ENCODE peak calls at places on chromosomes 2 and 18, in nine cellular contexts. One of them, this sample, is unnamed.

GRCh38 chr18:32213693-32214092 is 23.9 kb downstream of the MEP1B start:
- DNase-seq in KG1: no peak
- DNase-seq in GM12865: no peak
- DNase-seq in ELR: no peak
- DNase-seq in cardiac fibroblast: no peak
- DNase-seq in KBM-7: no peak
- DNase-seq in fibroblast of the conjunctiva: no peak
- DNase-seq in NCI-H2029: no peak
- DNase-seq in naive thymus-derived CD8-positive, alpha-beta T cell: no peak
- DNase-seq in this sample: no peak

GRCh38 chr18:9669016-9669415 is 39.1 kb upstream of the RAB31 start:
- DNase-seq in KG1: no peak
- DNase-seq in GM12865: no peak
- DNase-seq in ELR: no peak
- DNase-seq in cardiac fibroblast: no peak
- DNase-seq in KBM-7: no peak
- DNase-seq in fibroblast of the conjunctiva: no peak
- DNase-seq in NCI-H2029: no peak
- DNase-seq in naive thymus-derived CD8-positive, alpha-beta T cell: no peak
- DNase-seq in this sample: no peak

GRCh38 chr2:240482141-240482540 is 46.7 kb downstream of the GPC1 start:
- DNase-seq in KG1: no peak
- DNase-seq in GM12865: no peak
- DNase-seq in ELR: no peak
- DNase-seq in cardiac fibroblast: no peak
- DNase-seq in KBM-7: no peak
- DNase-seq in fibroblast of the conjunctiva: no peak
- DNase-seq in NCI-H2029: no peak
- DNase-seq in naive thymus-derived CD8-positive, alpha-beta T cell: no peak
- DNase-seq in this sample: no peak

GRCh38 chr2:551621-552020 is 125.6 kb downstream of the TMEM18 start:
- DNase-seq in KG1: no peak
- DNase-seq in GM12865: no peak
- DNase-seq in ELR: no peak
- DNase-seq in cardiac fibroblast: no peak
- DNase-seq in KBM-7: no peak
- DNase-seq in fibroblast of the conjunctiva: no peak
- DNase-seq in NCI-H2029: no peak
- DNase-seq in naive thymus-derived CD8-positive, alpha-beta T cell: no peak
- DNase-seq in this sample: no peak

GRCh38 chr18:62611395-62612241 is 88.8 kb downstream of the ZCCHC2 start:
- DNase-seq in KG1: no peak
- DNase-seq in GM12865: no peak
- DNase-seq in ELR: no peak
- DNase-seq in cardiac fibroblast: no peak
- DNase-seq in KBM-7: no peak
- DNase-seq in fibroblast of the conjunctiva: no peak
- DNase-seq in NCI-H2029: no peak
- DNase-seq in naive thymus-derived CD8-positive, alpha-beta T cell: peak; percentile 42
- DNase-seq in this sample: no peak

GRCh38 chr2:33391582-33392255 is 84.7 kb upstream of the RASGRP3 start:
- DNase-seq in KG1: no peak
- DNase-seq in GM12865: no peak
- DNase-seq in ELR: no peak
- DNase-seq in cardiac fibroblast: no peak
- DNase-seq in KBM-7: no peak
- DNase-seq in fibroblast of the conjunctiva: peak; percentile 50
- DNase-seq in NCI-H2029: no peak
- DNase-seq in naive thymus-derived CD8-positive, alpha-beta T cell: no peak
- DNase-seq in this sample: no peak

GRCh38 chr2:45943231-45944044 is 292.0 kb downstream of the PRKCE start:
- DNase-seq in KG1: no peak
- DNase-seq in GM12865: no peak
- DNase-seq in ELR: no peak
- DNase-seq in cardiac fibroblast: no peak
- DNase-seq in KBM-7: no peak
- DNase-seq in fibroblast of the conjunctiva: no peak
- DNase-seq in NCI-H2029: no peak
- DNase-seq in naive thymus-derived CD8-positive, alpha-beta T cell: no peak
- DNase-seq in this sample: no peak

GRCh38 chr2:170118641-170119040 is 59.3 kb upstream of the MYO3B start:
- DNase-seq in KG1: no peak
- DNase-seq in GM12865: no peak
- DNase-seq in ELR: no peak
- DNase-seq in cardiac fibroblast: no peak
- DNase-seq in KBM-7: no peak
- DNase-seq in fibroblast of the conjunctiva: no peak
- DNase-seq in NCI-H2029: no peak
- DNase-seq in naive thymus-derived CD8-positive, alpha-beta T cell: no peak
- DNase-seq in this sample: no peak

GRCh38 chr2:898319-898718 is 52.3 kb upstream of the SNTG2 start:
- DNase-seq in KG1: no peak
- DNase-seq in GM12865: peak; percentile 22
- DNase-seq in ELR: no peak
- DNase-seq in cardiac fibroblast: no peak
- DNase-seq in KBM-7: peak; percentile 8
- DNase-seq in fibroblast of the conjunctiva: no peak
- DNase-seq in NCI-H2029: no peak
- DNase-seq in naive thymus-derived CD8-positive, alpha-beta T cell: no peak
- DNase-seq in this sample: no peak

GRCh38 chr2:132392211-132392610 is 24.4 kb upstream of the GPR39 start:
- DNase-seq in KG1: no peak
- DNase-seq in GM12865: no peak
- DNase-seq in ELR: no peak
- DNase-seq in cardiac fibroblast: no peak
- DNase-seq in KBM-7: no peak
- DNase-seq in fibroblast of the conjunctiva: no peak
- DNase-seq in NCI-H2029: no peak
- DNase-seq in naive thymus-derived CD8-positive, alpha-beta T cell: no peak
- DNase-seq in this sample: no peak

GRCh38 chr2:7517122-7517487 is 599.9 kb downstream of the RNF144A start:
- DNase-seq in KG1: no peak
- DNase-seq in GM12865: no peak
- DNase-seq in ELR: no peak
- DNase-seq in cardiac fibroblast: no peak
- DNase-seq in KBM-7: no peak
- DNase-seq in fibroblast of the conjunctiva: no peak
- DNase-seq in NCI-H2029: no peak
- DNase-seq in naive thymus-derived CD8-positive, alpha-beta T cell: peak; percentile 70
- DNase-seq in this sample: no peak

GRCh38 chr18:73719611-73720010 is 428.0 kb downstream of the FBXO15 start:
- DNase-seq in KG1: no peak
- DNase-seq in GM12865: no peak
- DNase-seq in ELR: no peak
- DNase-seq in cardiac fibroblast: no peak
- DNase-seq in KBM-7: no peak
- DNase-seq in fibroblast of the conjunctiva: no peak
- DNase-seq in NCI-H2029: no peak
- DNase-seq in naive thymus-derived CD8-positive, alpha-beta T cell: no peak
- DNase-seq in this sample: no peak

GRCh38 chr2:160087854-160088745 is 25.7 kb upstream of the PLA2R1 start:
- DNase-seq in KG1: no peak
- DNase-seq in GM12865: peak; percentile 29
- DNase-seq in ELR: peak; percentile 70
- DNase-seq in cardiac fibroblast: peak; percentile 68
- DNase-seq in KBM-7: peak; percentile 71
- DNase-seq in fibroblast of the conjunctiva: no peak
- DNase-seq in NCI-H2029: no peak
- DNase-seq in naive thymus-derived CD8-positive, alpha-beta T cell: no peak
- DNase-seq in this sample: peak; percentile 18

GRCh38 chr2:143177081-143177786 is 48.0 kb downstream of the ARHGAP15 start:
- DNase-seq in KG1: no peak
- DNase-seq in GM12865: peak; percentile 65
- DNase-seq in ELR: peak; percentile 8
- DNase-seq in cardiac fibroblast: peak; percentile 15
- DNase-seq in KBM-7: no peak
- DNase-seq in fibroblast of the conjunctiva: no peak
- DNase-seq in NCI-H2029: no peak
- DNase-seq in naive thymus-derived CD8-positive, alpha-beta T cell: no peak
- DNase-seq in this sample: no peak

GRCh38 chr2:168841445-168841844 is 39.0 kb downstream of the NOSTRIN start:
- DNase-seq in KG1: no peak
- DNase-seq in GM12865: no peak
- DNase-seq in ELR: no peak
- DNase-seq in cardiac fibroblast: no peak
- DNase-seq in KBM-7: no peak
- DNase-seq in fibroblast of the conjunctiva: no peak
- DNase-seq in NCI-H2029: peak; percentile 33
- DNase-seq in naive thymus-derived CD8-positive, alpha-beta T cell: no peak
- DNase-seq in this sample: no peak

GRCh38 chr2:40256649-40257048 is 195.2 kb downstream of the SLC8A1 start:
- DNase-seq in KG1: no peak
- DNase-seq in GM12865: peak; percentile 21
- DNase-seq in ELR: peak; percentile 58
- DNase-seq in cardiac fibroblast: peak; percentile 25
- DNase-seq in KBM-7: peak; percentile 30
- DNase-seq in fibroblast of the conjunctiva: no peak
- DNase-seq in NCI-H2029: no peak
- DNase-seq in naive thymus-derived CD8-positive, alpha-beta T cell: no peak
- DNase-seq in this sample: peak; percentile 45

GRCh38 chr2:208252766-208253492 is 1.9 kb downstream of the IDH1 start:
- DNase-seq in KG1: no peak
- DNase-seq in GM12865: no peak
- DNase-seq in ELR: no peak
- DNase-seq in cardiac fibroblast: no peak
- DNase-seq in KBM-7: no peak
- DNase-seq in fibroblast of the conjunctiva: no peak
- DNase-seq in NCI-H2029: no peak
- DNase-seq in naive thymus-derived CD8-positive, alpha-beta T cell: no peak
- DNase-seq in this sample: peak; percentile 45

GRCh38 chr18:43277164-43277600 is at the start of gene SYT4:
- DNase-seq in KG1: no peak
- DNase-seq in GM12865: peak; percentile 2
- DNase-seq in ELR: no peak
- DNase-seq in cardiac fibroblast: peak; percentile 74
- DNase-seq in KBM-7: no peak
- DNase-seq in fibroblast of the conjunctiva: no peak
- DNase-seq in NCI-H2029: peak; percentile 85
- DNase-seq in naive thymus-derived CD8-positive, alpha-beta T cell: no peak
- DNase-seq in this sample: no peak

GRCh38 chr2:95024306-95024880 is 1.1 kb upstream of the MAL start:
- DNase-seq in KG1: no peak
- DNase-seq in GM12865: no peak
- DNase-seq in ELR: no peak
- DNase-seq in cardiac fibroblast: no peak
- DNase-seq in KBM-7: no peak
- DNase-seq in fibroblast of the conjunctiva: no peak
- DNase-seq in NCI-H2029: no peak
- DNase-seq in naive thymus-derived CD8-positive, alpha-beta T cell: no peak
- DNase-seq in this sample: no peak

GRCh38 chr18:56085561-56085960 is 497.6 kb upstream of the TCF4 start:
- DNase-seq in KG1: no peak
- DNase-seq in GM12865: no peak
- DNase-seq in ELR: peak; percentile 9
- DNase-seq in cardiac fibroblast: peak; percentile 94
- DNase-seq in KBM-7: no peak
- DNase-seq in fibroblast of the conjunctiva: peak; percentile 79
- DNase-seq in NCI-H2029: no peak
- DNase-seq in naive thymus-derived CD8-positive, alpha-beta T cell: no peak
- DNase-seq in this sample: peak; percentile 44

GRCh38 chr2:115234707-115235106 is 792.3 kb downstream of the DPP10 start:
- DNase-seq in KG1: no peak
- DNase-seq in GM12865: no peak
- DNase-seq in ELR: no peak
- DNase-seq in cardiac fibroblast: no peak
- DNase-seq in KBM-7: no peak
- DNase-seq in fibroblast of the conjunctiva: no peak
- DNase-seq in NCI-H2029: no peak
- DNase-seq in naive thymus-derived CD8-positive, alpha-beta T cell: no peak
- DNase-seq in this sample: no peak

GRCh38 chr18:75297731-75298130 is 87.1 kb downstream of the TSHZ1 start:
- DNase-seq in KG1: no peak
- DNase-seq in GM12865: no peak
- DNase-seq in ELR: no peak
- DNase-seq in cardiac fibroblast: no peak
- DNase-seq in KBM-7: no peak
- DNase-seq in fibroblast of the conjunctiva: peak; percentile 6
- DNase-seq in NCI-H2029: no peak
- DNase-seq in naive thymus-derived CD8-positive, alpha-beta T cell: no peak
- DNase-seq in this sample: no peak

GRCh38 chr2:32553829-32554432 is 73.9 kb upstream of the TTC27 start:
- DNase-seq in KG1: peak; percentile 13
- DNase-seq in GM12865: peak; percentile 73
- DNase-seq in ELR: peak; percentile 55
- DNase-seq in cardiac fibroblast: peak; percentile 71
- DNase-seq in KBM-7: peak; percentile 49
- DNase-seq in fibroblast of the conjunctiva: peak; percentile 40
- DNase-seq in NCI-H2029: peak; percentile 5
- DNase-seq in naive thymus-derived CD8-positive, alpha-beta T cell: no peak
- DNase-seq in this sample: peak; percentile 89

GRCh38 chr2:237624565-237624964 is 2.8 kb upstream of the LRRFIP1 start:
- DNase-seq in KG1: no peak
- DNase-seq in GM12865: peak; percentile 34
- DNase-seq in ELR: no peak
- DNase-seq in cardiac fibroblast: no peak
- DNase-seq in KBM-7: peak; percentile 26
- DNase-seq in fibroblast of the conjunctiva: no peak
- DNase-seq in NCI-H2029: no peak
- DNase-seq in naive thymus-derived CD8-positive, alpha-beta T cell: no peak
- DNase-seq in this sample: no peak

GRCh38 chr2:33196700-33197099 is 249.9 kb downstream of the LTBP1 start:
- DNase-seq in KG1: no peak
- DNase-seq in GM12865: no peak
- DNase-seq in ELR: no peak
- DNase-seq in cardiac fibroblast: no peak
- DNase-seq in KBM-7: no peak
- DNase-seq in fibroblast of the conjunctiva: no peak
- DNase-seq in NCI-H2029: no peak
- DNase-seq in naive thymus-derived CD8-positive, alpha-beta T cell: no peak
- DNase-seq in this sample: no peak

GRCh38 chr18:59861009-59861408 is 38.8 kb upstream of the PMAIP1 start:
- DNase-seq in KG1: no peak
- DNase-seq in GM12865: no peak
- DNase-seq in ELR: no peak
- DNase-seq in cardiac fibroblast: peak; percentile 24
- DNase-seq in KBM-7: no peak
- DNase-seq in fibroblast of the conjunctiva: no peak
- DNase-seq in NCI-H2029: no peak
- DNase-seq in naive thymus-derived CD8-positive, alpha-beta T cell: no peak
- DNase-seq in this sample: no peak

GRCh38 chr2:37350034-37350433 is 5.6 kb downstream of the QPCT start:
- DNase-seq in KG1: peak; percentile 40
- DNase-seq in GM12865: peak; percentile 48
- DNase-seq in ELR: no peak
- DNase-seq in cardiac fibroblast: no peak
- DNase-seq in KBM-7: peak; percentile 27
- DNase-seq in fibroblast of the conjunctiva: no peak
- DNase-seq in NCI-H2029: peak; percentile 88
- DNase-seq in naive thymus-derived CD8-positive, alpha-beta T cell: no peak
- DNase-seq in this sample: peak; percentile 14

GRCh38 chr2:156098506-156098905 is 234.0 kb downstream of the NR4A2 start:
- DNase-seq in KG1: no peak
- DNase-seq in GM12865: no peak
- DNase-seq in ELR: no peak
- DNase-seq in cardiac fibroblast: no peak
- DNase-seq in KBM-7: no peak
- DNase-seq in fibroblast of the conjunctiva: no peak
- DNase-seq in NCI-H2029: no peak
- DNase-seq in naive thymus-derived CD8-positive, alpha-beta T cell: no peak
- DNase-seq in this sample: no peak

GRCh38 chr2:27191107-27191829 is 20.6 kb upstream of the ATRAID start:
- DNase-seq in KG1: peak; percentile 40
- DNase-seq in GM12865: peak; percentile 79
- DNase-seq in ELR: peak; percentile 72
- DNase-seq in cardiac fibroblast: peak; percentile 76
- DNase-seq in KBM-7: peak; percentile 68
- DNase-seq in fibroblast of the conjunctiva: no peak
- DNase-seq in NCI-H2029: no peak
- DNase-seq in naive thymus-derived CD8-positive, alpha-beta T cell: no peak
- DNase-seq in this sample: peak; percentile 82

GRCh38 chr2:138030459-138030858 is 66.2 kb downstream of the HNMT start:
- DNase-seq in KG1: no peak
- DNase-seq in GM12865: peak; percentile 69
- DNase-seq in ELR: peak; percentile 29
- DNase-seq in cardiac fibroblast: peak; percentile 89
- DNase-seq in KBM-7: no peak
- DNase-seq in fibroblast of the conjunctiva: no peak
- DNase-seq in NCI-H2029: no peak
- DNase-seq in naive thymus-derived CD8-positive, alpha-beta T cell: no peak
- DNase-seq in this sample: peak; percentile 66